ENCODE peak calls at places on chromosomes 16 and 17, in seven cellular contexts. J is spleen, O is skeletal muscle cell, K is GM10248, C is Caki2, I is EL, W is astrocyte of the spinal cord. Q is an unnamed sample.

GRCh38 chr17:55845385-55845784 is 94.5 kb downstream of the PCTP start:
- DNase-seq in K (peak; percentile 42), J (peak; percentile 74), C (no peak), W (peak; percentile 35), O (peak; percentile 7), I (peak; percentile 49), Q (peak; percentile 37)

GRCh38 chr16:31476305-31477219 is 4.6 kb downstream of the TGFB1I1 start:
- DNase-seq in O (no peak), J (peak; percentile 96), W (no peak), I (no peak), K (peak; percentile 90), C (peak; percentile 73), Q (peak; percentile 76)

GRCh38 chr17:72618018-72618509 is 474.4 kb downstream of the SLC39A11 start:
- DNase-seq in K (no peak), C (peak; percentile 97), I (no peak), W (no peak), J (no peak), O (no peak), Q (no peak)

GRCh38 chr17:50035930-50036329 is 20.0 kb upstream of the ITGA3 start:
- DNase-seq in J (no peak), K (no peak), I (no peak), O (no peak), W (no peak), C (no peak), Q (no peak)

GRCh38 chr17:48544356-48545021 is 420 bp downstream of the HOXB2 start:
- DNase-seq in C (peak; percentile 71), I (peak; percentile 19), W (peak; percentile 94), O (no peak), K (peak; percentile 49), J (no peak), Q (peak; percentile 71)

GRCh38 chr17:5741810-5742209 is 157.5 kb upstream of the NLRP1 start:
- DNase-seq in C (no peak), I (no peak), O (no peak), J (no peak), K (no peak), W (no peak), Q (no peak)

GRCh38 chr17:61307905-61308886 is 91.4 kb upstream of the TBX2 start:
- DNase-seq in K (no peak), C (no peak), O (peak; percentile 99), J (no peak), I (peak; percentile 98), W (peak; percentile 93), Q (no peak)

GRCh38 chr16:3727806-3728381 is 10.6 kb upstream of the TRAP1 start:
- DNase-seq in J (peak; percentile 69), I (no peak), K (no peak), O (no peak), C (no peak), W (no peak), Q (no peak)

GRCh38 chr16:69112285-69113129 is 7.1 kb downstream of the HAS3 start:
- DNase-seq in W (no peak), K (peak; percentile 79), O (no peak), C (no peak), J (peak; percentile 78), I (peak; percentile 52), Q (peak; percentile 62)